ENCODE peak calls at places on chromosomes 3 and 15, in five cellular contexts. L is K562, Q is HepG2, P is GM12878, V is HCT116. K is an unnamed sample.

GRCh38 chr3:58068126-58068809 is 60.0 kb downstream of the FLNB start:
- DNase-seq in Q (peak), L (peak), P (no peak), V (no peak), K (no peak)

GRCh38 chr3:152047465-152047864 is 174.0 kb downstream of the SUCNR1 start:
- DNase-seq in Q (no peak), P (no peak), V (no peak), L (no peak), K (no peak)

GRCh38 chr3:140023616-140024530 is 88.9 kb downstream of the CLSTN2 start:
- DNase-seq in Q (no peak), L (no peak), P (no peak), V (no peak), K (no peak)

GRCh38 chr15:92365079-92365478 is 28.6 kb upstream of the ST8SIA2 start:
- DNase-seq in Q (peak), L (no peak), P (no peak), V (no peak), K (no peak)

GRCh38 chr15:36798366-36798765 is 218.9 kb downstream of the CDIN1 start:
- DNase-seq in V (no peak), L (no peak), Q (no peak), P (no peak), K (no peak)

GRCh38 chr15:83516935-83517334 is 69.8 kb downstream of the SH3GL3 start:
- DNase-seq in V (no peak), Q (no peak), L (no peak), P (no peak), K (no peak)

GRCh38 chr15:79372428-79372827 is 59.7 kb upstream of the MINAR1 start:
- DNase-seq in P (no peak), V (no peak), Q (no peak), L (no peak), K (no peak)

GRCh38 chr15:41483115-41483514 is 10.6 kb upstream of the ITPKA start:
- DNase-seq in L (no peak), P (peak), Q (no peak), V (no peak), K (no peak)

GRCh38 chr3:81769271-81769670 is 7.8 kb upstream of the GBE1 start:
- DNase-seq in L (no peak), V (no peak), P (no peak), Q (no peak), K (no peak)

GRCh38 chr3:196757876-196758739 is 18.5 kb downstream of the PAK2 start:
- DNase-seq in L (no peak), Q (no peak), P (no peak), V (no peak), K (no peak)

GRCh38 chr15:78049691-78050440 is 27.6 kb downstream of the TBC1D2B start:
- DNase-seq in Q (no peak), L (no peak), V (no peak), P (peak), K (no peak)

GRCh38 chr15:51076898-51077564 is 17.7 kb downstream of the TNFAIP8L3 start:
- DNase-seq in V (no peak), P (peak), L (no peak), Q (no peak), K (peak)

GRCh38 chr3:157075693-157076420 is 84.1 kb downstream of the CCNL1 start:
- DNase-seq in P (no peak), Q (no peak), L (no peak), V (no peak), K (no peak)

GRCh38 chr15:58247803-58248503 is 109.8 kb downstream of the AQP9 start:
- DNase-seq in V (no peak), L (no peak), Q (no peak), P (no peak), K (no peak)

GRCh38 chr3:145422541-145422940 is 738.4 kb downstream of the PLOD2 start:
- DNase-seq in P (no peak), Q (no peak), L (no peak), V (no peak), K (no peak)

DNA sequence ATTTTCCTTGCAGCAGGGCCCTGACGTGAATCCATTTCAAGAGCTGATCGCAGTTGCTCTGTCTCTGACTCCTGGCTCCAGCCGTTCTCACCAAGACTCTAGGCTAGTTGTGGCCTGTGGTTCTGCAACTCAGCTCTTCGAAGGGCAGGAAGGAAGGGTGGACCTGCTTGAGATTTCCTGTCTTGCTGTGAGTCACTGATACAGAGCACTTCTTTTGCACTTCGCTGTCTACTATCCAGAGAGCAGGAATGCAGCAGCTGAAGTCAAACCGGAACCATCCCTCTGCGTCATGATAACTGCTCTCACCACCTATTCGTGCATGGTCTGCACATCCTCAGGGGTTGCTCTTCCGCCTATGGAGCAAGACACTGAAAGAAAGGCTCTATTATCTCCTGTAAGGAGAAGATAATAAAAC is 59.7 kb downstream of the RAP2B start:
- DNase-seq in P (peak), V (no peak), Q (no peak), L (peak), K (no peak)
- TF ChIP-seq POLR2A in P (no peak), V (no peak), Q (no peak), L (peak), K (no peak)

GRCh38 chr3:39805650-39806049 is 3.8 kb upstream of the MYRIP start:
- DNase-seq in V (no peak), P (no peak), Q (peak), L (no peak), K (no peak)
- TF ChIP-seq RAD21 in V (no peak), P (no peak), Q (no peak), L (no peak), K (no peak)

DNA sequence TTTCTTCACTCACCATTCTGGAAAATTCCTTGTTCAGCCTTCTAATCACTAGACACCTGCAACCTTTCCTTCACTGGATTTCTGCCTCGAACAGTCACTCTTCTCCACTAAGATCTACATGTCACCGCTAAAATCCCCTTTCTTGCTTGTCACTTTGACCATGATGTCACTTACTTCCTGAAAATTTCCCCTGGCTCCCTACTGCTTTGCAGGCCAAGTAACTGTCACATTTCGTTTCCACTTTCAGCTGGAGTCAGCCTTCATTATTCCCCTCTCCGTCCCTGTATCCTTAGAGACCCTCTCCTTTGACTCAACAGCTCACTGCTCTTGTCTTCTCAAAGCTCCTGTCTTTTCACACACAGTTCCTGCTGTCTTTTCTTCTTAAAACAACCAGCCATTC is 15.9 kb downstream of the CHL1 start:
- DNase-seq in Q (no peak), P (peak), L (no peak), V (no peak), K (no peak)
- TF ChIP-seq SIN3A in Q (no peak), P (no peak), L (no peak), V (no peak), K (no peak)

GRCh38 chr15:31358957-31359721 is 32.5 kb downstream of the KLF13 start:
- DNase-seq in P (no peak), Q (no peak), L (no peak), V (no peak), K (no peak)
- TF ChIP-seq POLR2A in P (no peak), Q (no peak), L (no peak), V (no peak), K (no peak)

DNA sequence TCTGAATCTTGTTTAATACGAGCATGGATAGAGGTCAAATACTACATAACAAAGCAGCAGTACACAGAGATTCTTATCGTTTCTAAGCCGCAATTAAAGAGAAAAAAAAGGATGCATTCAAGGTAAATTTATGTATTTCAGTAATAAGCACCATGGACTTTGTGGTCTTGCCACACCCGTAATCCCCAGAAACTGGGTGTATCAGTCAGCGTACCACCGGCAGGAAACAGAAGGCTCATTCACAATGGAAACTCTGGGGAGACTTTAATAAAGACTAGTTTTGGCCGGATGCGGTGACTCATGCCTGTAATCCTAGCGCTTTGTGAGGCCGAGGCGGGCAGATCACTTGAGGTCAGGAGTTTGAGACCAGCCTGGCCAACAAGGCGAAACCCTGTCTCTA is 81.9 kb upstream of the ZNF280D start:
- DNase-seq in Q (no peak), P (no peak), V (peak), L (no peak), K (no peak)
- TF ChIP-seq RAD21 in Q (no peak), P (no peak), V (peak), L (no peak), K (no peak)

DNA sequence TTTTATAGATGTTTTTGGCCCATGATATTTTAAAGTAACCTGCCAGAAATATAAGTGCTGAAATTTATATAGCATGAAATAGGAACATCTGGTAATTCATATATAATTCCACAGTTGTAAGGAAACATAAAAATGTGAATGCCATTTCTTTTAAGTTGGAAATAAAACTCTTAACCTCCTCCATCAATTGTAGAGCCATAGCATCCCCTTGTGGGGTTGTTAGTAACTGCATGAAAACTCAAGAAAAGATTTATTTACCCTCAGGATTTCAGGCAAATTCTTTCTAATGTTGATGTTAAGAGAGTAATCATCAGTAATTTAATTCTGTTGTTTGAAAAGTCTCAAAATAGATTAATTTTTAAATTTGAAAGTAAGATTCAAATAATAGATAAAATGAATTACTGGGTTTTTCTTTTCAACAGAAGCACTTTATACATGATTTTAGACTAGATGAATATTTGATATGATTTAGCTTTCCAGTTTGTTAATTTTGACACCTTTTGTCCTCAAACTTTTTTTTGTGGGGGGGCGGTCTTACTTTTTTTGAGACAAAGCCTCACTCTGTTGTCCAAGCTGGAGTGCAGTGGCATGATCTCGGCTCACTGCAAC is 74.7 kb downstream of the RASA2 start:
- DNase-seq in V (peak), Q (peak), L (peak), P (no peak), K (no peak)
- TF ChIP-seq SIN3A in V (no peak), Q (no peak), L (no peak), P (no peak), K (no peak)